ENCODE peak calls at places on chromosomes 1 and 21, in six cellular contexts. One of them, this sample, is unnamed.

GRCh38 chr1:37325010-37325409 is 149.4 kb upstream of the ZC3H12A start:
- DNase-seq in ELR: no peak
- DNase-seq in iPS-NIHi11: no peak
- DNase-seq in H7: no peak
- DNase-seq in NCI-H1417: peak
- DNase-seq in occipital lobe: peak
- DNase-seq in this sample: no peak

GRCh38 chr1:215824245-215824644 is 257.1 kb downstream of the KCTD3 start:
- DNase-seq in iPS-NIHi11: peak
- DNase-seq in occipital lobe: no peak
- DNase-seq in ELR: peak
- DNase-seq in NCI-H1417: no peak
- DNase-seq in H7: peak
- DNase-seq in this sample: peak

GRCh38 chr1:54906586-54906985 is 19.6 kb upstream of the DHCR24 start:
- DNase-seq in NCI-H1417: no peak
- DNase-seq in H7: no peak
- DNase-seq in occipital lobe: no peak
- DNase-seq in ELR: no peak
- DNase-seq in iPS-NIHi11: no peak
- DNase-seq in this sample: no peak

GRCh38 chr1:111127923-111128643 is 11.8 kb downstream of the DRAM2 start:
- DNase-seq in NCI-H1417: no peak
- DNase-seq in iPS-NIHi11: no peak
- DNase-seq in occipital lobe: no peak
- DNase-seq in H7: no peak
- DNase-seq in ELR: no peak
- DNase-seq in this sample: no peak

GRCh38 chr1:151713874-151714273 is 2.7 kb downstream of the CELF3 start:
- DNase-seq in ELR: no peak
- DNase-seq in occipital lobe: no peak
- DNase-seq in H7: no peak
- DNase-seq in NCI-H1417: peak
- DNase-seq in iPS-NIHi11: no peak
- DNase-seq in this sample: no peak

GRCh38 chr1:220708929-220709801 is 19.0 kb downstream of the C1orf115 start:
- DNase-seq in iPS-NIHi11: no peak
- DNase-seq in H7: no peak
- DNase-seq in NCI-H1417: peak
- DNase-seq in ELR: no peak
- DNase-seq in occipital lobe: no peak
- DNase-seq in this sample: no peak

GRCh38 chr1:29653034-29653810 is 416.9 kb downstream of the PTPRU start:
- DNase-seq in NCI-H1417: no peak
- DNase-seq in occipital lobe: no peak
- DNase-seq in H7: peak
- DNase-seq in iPS-NIHi11: peak
- DNase-seq in ELR: no peak
- DNase-seq in this sample: no peak

GRCh38 chr21:38968887-38969543 is 163.3 kb downstream of the ETS2 start:
- DNase-seq in NCI-H1417: no peak
- DNase-seq in ELR: no peak
- DNase-seq in H7: no peak
- DNase-seq in occipital lobe: no peak
- DNase-seq in iPS-NIHi11: no peak
- DNase-seq in this sample: no peak

GRCh38 chr1:82560566-82560965 is 759.8 kb downstream of the ADGRL2 start:
- DNase-seq in H7: no peak
- DNase-seq in iPS-NIHi11: no peak
- DNase-seq in ELR: no peak
- DNase-seq in occipital lobe: no peak
- DNase-seq in NCI-H1417: no peak
- DNase-seq in this sample: no peak

GRCh38 chr1:10152709-10153284 is 57.6 kb upstream of the KIF1B start:
- DNase-seq in ELR: peak
- DNase-seq in occipital lobe: peak
- DNase-seq in iPS-NIHi11: peak
- DNase-seq in NCI-H1417: peak
- DNase-seq in H7: peak
- DNase-seq in this sample: no peak

GRCh38 chr1:207646891-207647290 is 2.0 kb downstream of the CR1L start:
- DNase-seq in iPS-NIHi11: no peak
- DNase-seq in ELR: no peak
- DNase-seq in occipital lobe: no peak
- DNase-seq in H7: no peak
- DNase-seq in NCI-H1417: peak
- DNase-seq in this sample: no peak

GRCh38 chr1:110235839-110236682 is 25.9 kb downstream of the KCNC4 start:
- DNase-seq in iPS-NIHi11: no peak
- DNase-seq in occipital lobe: no peak
- DNase-seq in H7: peak
- DNase-seq in ELR: peak
- DNase-seq in NCI-H1417: no peak
- DNase-seq in this sample: no peak

GRCh38 chr1:168408531-168409242 is 128.0 kb downstream of the TBX19 start:
- DNase-seq in NCI-H1417: no peak
- DNase-seq in ELR: peak
- DNase-seq in occipital lobe: no peak
- DNase-seq in H7: no peak
- DNase-seq in iPS-NIHi11: no peak
- DNase-seq in this sample: no peak

GRCh38 chr1:211616231-211617031 is 37.5 kb upstream of the SLC30A1 start:
- DNase-seq in occipital lobe: no peak
- DNase-seq in iPS-NIHi11: no peak
- DNase-seq in H7: no peak
- DNase-seq in NCI-H1417: no peak
- DNase-seq in ELR: no peak
- DNase-seq in this sample: no peak

GRCh38 chr1:77170687-77171086 is 48.5 kb downstream of the PIGK start:
- DNase-seq in H7: no peak
- DNase-seq in ELR: peak
- DNase-seq in NCI-H1417: no peak
- DNase-seq in occipital lobe: no peak
- DNase-seq in iPS-NIHi11: no peak
- DNase-seq in this sample: no peak

GRCh38 chr1:37034301-37035013 is at the start of gene GRIK3:
- DNase-seq in occipital lobe: no peak
- DNase-seq in H7: peak
- DNase-seq in iPS-NIHi11: peak
- DNase-seq in NCI-H1417: peak
- DNase-seq in ELR: no peak
- DNase-seq in this sample: no peak

GRCh38 chr1:177384461-177384860 is 213.7 kb downstream of the BRINP2 start:
- DNase-seq in H7: no peak
- DNase-seq in iPS-NIHi11: no peak
- DNase-seq in NCI-H1417: no peak
- DNase-seq in occipital lobe: no peak
- DNase-seq in ELR: peak
- DNase-seq in this sample: no peak

GRCh38 chr1:30904191-30904961 is 4.2 kb downstream of the SDC3 start:
- DNase-seq in NCI-H1417: no peak
- DNase-seq in ELR: no peak
- DNase-seq in occipital lobe: no peak
- DNase-seq in iPS-NIHi11: no peak
- DNase-seq in H7: peak
- DNase-seq in this sample: no peak

GRCh38 chr1:235407419-235407818 is 40.2 kb downstream of the TBCE start:
- DNase-seq in iPS-NIHi11: no peak
- DNase-seq in NCI-H1417: no peak
- DNase-seq in ELR: no peak
- DNase-seq in occipital lobe: no peak
- DNase-seq in H7: no peak
- DNase-seq in this sample: no peak

GRCh38 chr21:31180256-31181088 is 142.2 kb upstream of the KRTAP19-8 start:
- DNase-seq in ELR: peak
- DNase-seq in iPS-NIHi11: peak
- DNase-seq in occipital lobe: no peak
- DNase-seq in H7: peak
- DNase-seq in NCI-H1417: peak
- DNase-seq in this sample: no peak

GRCh38 chr1:228650141-228650540 is 85.1 kb upstream of the RHOU start:
- DNase-seq in iPS-NIHi11: peak
- DNase-seq in H7: peak
- DNase-seq in occipital lobe: no peak
- DNase-seq in ELR: no peak
- DNase-seq in NCI-H1417: no peak
- DNase-seq in this sample: peak

GRCh38 chr1:117571496-117571895 is 34.4 kb upstream of the TENT5C start:
- DNase-seq in H7: no peak
- DNase-seq in iPS-NIHi11: no peak
- DNase-seq in occipital lobe: no peak
- DNase-seq in ELR: no peak
- DNase-seq in NCI-H1417: no peak
- DNase-seq in this sample: no peak

GRCh38 chr1:40258445-40258769 is 371 bp downstream of the ZMPSTE24 start:
- DNase-seq in iPS-NIHi11: no peak
- DNase-seq in H7: peak
- DNase-seq in NCI-H1417: no peak
- DNase-seq in ELR: peak
- DNase-seq in occipital lobe: no peak
- DNase-seq in this sample: no peak

GRCh38 chr1:85280636-85281035 is 4.2 kb upstream of the BCL10 start:
- DNase-seq in NCI-H1417: no peak
- DNase-seq in occipital lobe: no peak
- DNase-seq in ELR: no peak
- DNase-seq in H7: no peak
- DNase-seq in iPS-NIHi11: no peak
- DNase-seq in this sample: no peak

GRCh38 chr1:198544265-198544664 is 3.8 kb upstream of the ATP6V1G3 start:
- DNase-seq in ELR: no peak
- DNase-seq in H7: no peak
- DNase-seq in NCI-H1417: peak
- DNase-seq in occipital lobe: no peak
- DNase-seq in iPS-NIHi11: no peak
- DNase-seq in this sample: no peak

GRCh38 chr1:199194862-199195261 is 556.0 kb downstream of the PTPRC start:
- DNase-seq in H7: no peak
- DNase-seq in ELR: no peak
- DNase-seq in iPS-NIHi11: no peak
- DNase-seq in occipital lobe: no peak
- DNase-seq in NCI-H1417: no peak
- DNase-seq in this sample: no peak

GRCh38 chr1:89608627-89609338 is 24.1 kb upstream of the LRRC8C start:
- DNase-seq in H7: no peak
- DNase-seq in occipital lobe: no peak
- DNase-seq in ELR: no peak
- DNase-seq in NCI-H1417: no peak
- DNase-seq in iPS-NIHi11: no peak
- DNase-seq in this sample: no peak

GRCh38 chr21:38993561-38993960 is 187.8 kb downstream of the ETS2 start:
- DNase-seq in ELR: peak
- DNase-seq in H7: no peak
- DNase-seq in iPS-NIHi11: no peak
- DNase-seq in NCI-H1417: no peak
- DNase-seq in occipital lobe: no peak
- DNase-seq in this sample: no peak

GRCh38 chr1:23865543-23865930 is 2.6 kb downstream of the FUCA1 start:
- DNase-seq in iPS-NIHi11: no peak
- DNase-seq in NCI-H1417: no peak
- DNase-seq in occipital lobe: no peak
- DNase-seq in H7: no peak
- DNase-seq in ELR: peak
- DNase-seq in this sample: no peak

GRCh38 chr21:29233611-29234540 is 64.8 kb upstream of the BACH1 start:
- DNase-seq in occipital lobe: no peak
- DNase-seq in iPS-NIHi11: no peak
- DNase-seq in NCI-H1417: peak
- DNase-seq in ELR: no peak
- DNase-seq in H7: no peak
- DNase-seq in this sample: no peak

GRCh38 chr1:239891621-239892358 is 199.9 kb upstream of the FMN2 start:
- DNase-seq in H7: no peak
- DNase-seq in ELR: no peak
- DNase-seq in NCI-H1417: no peak
- DNase-seq in occipital lobe: no peak
- DNase-seq in iPS-NIHi11: no peak
- DNase-seq in this sample: no peak

GRCh38 chr1:47710075-47711071 is 272.5 kb downstream of the FOXD2 start:
- DNase-seq in NCI-H1417: peak
- DNase-seq in occipital lobe: peak
- DNase-seq in iPS-NIHi11: peak
- DNase-seq in ELR: peak
- DNase-seq in H7: peak
- DNase-seq in this sample: no peak

GRCh38 chr1:12525311-12526181 is 92.5 kb downstream of the DHRS3 start:
- DNase-seq in H7: no peak
- DNase-seq in occipital lobe: no peak
- DNase-seq in NCI-H1417: no peak
- DNase-seq in ELR: no peak
- DNase-seq in iPS-NIHi11: peak
- DNase-seq in this sample: no peak

GRCh38 chr1:80417651-80418050 is 1383.1 kb upstream of the ADGRL2 start:
- DNase-seq in H7: no peak
- DNase-seq in ELR: peak
- DNase-seq in occipital lobe: no peak
- DNase-seq in iPS-NIHi11: no peak
- DNase-seq in NCI-H1417: no peak
- DNase-seq in this sample: no peak

GRCh38 chr1:158053276-158053675 is 59.8 kb downstream of the KIRREL1 start:
- DNase-seq in ELR: peak
- DNase-seq in iPS-NIHi11: no peak
- DNase-seq in NCI-H1417: no peak
- DNase-seq in H7: no peak
- DNase-seq in occipital lobe: no peak
- DNase-seq in this sample: no peak

This sample was measured in iPS DF 19.7.